ENCODE peak calls at places on chromosomes 2 and 18, in seven cellular contexts. One of them, this sample, is unnamed.

GRCh38 chr2:74205586-74205985 is 7.2 kb downstream of the MTHFD2 start:
- DNase-seq in pulmonary artery endothelial cell: no peak
- DNase-seq in BE2C: no peak
- DNase-seq in GM13976: no peak
- DNase-seq in foreskin keratinocyte: no peak
- DNase-seq in GM12864: no peak
- DNase-seq in progenitor cell of endocrine pancreas: no peak
- DNase-seq in this sample: no peak

GRCh38 chr2:69209482-69209881 is 177.5 kb downstream of the GFPT1 start:
- DNase-seq in foreskin keratinocyte: no peak
- DNase-seq in progenitor cell of endocrine pancreas: no peak
- DNase-seq in pulmonary artery endothelial cell: no peak
- DNase-seq in GM13976: no peak
- DNase-seq in BE2C: no peak
- DNase-seq in GM12864: no peak
- DNase-seq in this sample: no peak

GRCh38 chr18:75063196-75063595 is 145.7 kb downstream of the PTGR3 start:
- DNase-seq in foreskin keratinocyte: no peak
- DNase-seq in GM13976: no peak
- DNase-seq in BE2C: no peak
- DNase-seq in progenitor cell of endocrine pancreas: no peak
- DNase-seq in pulmonary artery endothelial cell: no peak
- DNase-seq in GM12864: no peak
- DNase-seq in this sample: no peak

GRCh38 chr2:202114798-202115197 is 41.7 kb downstream of the KIAA2012 start:
- DNase-seq in GM13976: no peak
- DNase-seq in GM12864: no peak
- DNase-seq in pulmonary artery endothelial cell: no peak
- DNase-seq in progenitor cell of endocrine pancreas: no peak
- DNase-seq in BE2C: no peak
- DNase-seq in foreskin keratinocyte: no peak
- DNase-seq in this sample: no peak

GRCh38 chr18:13566941-13567762 is 159.2 kb downstream of the FAM210A start:
- DNase-seq in BE2C: no peak
- DNase-seq in foreskin keratinocyte: no peak
- DNase-seq in pulmonary artery endothelial cell: no peak
- DNase-seq in GM12864: peak
- DNase-seq in progenitor cell of endocrine pancreas: no peak
- DNase-seq in GM13976: peak
- DNase-seq in this sample: no peak

GRCh38 chr2:189609853-189610252 is 29.3 kb upstream of the SLC40A1 start:
- DNase-seq in pulmonary artery endothelial cell: no peak
- DNase-seq in BE2C: no peak
- DNase-seq in progenitor cell of endocrine pancreas: no peak
- DNase-seq in foreskin keratinocyte: no peak
- DNase-seq in GM13976: no peak
- DNase-seq in GM12864: no peak
- DNase-seq in this sample: no peak

GRCh38 chr2:110812726-110813645 is 80.6 kb downstream of the ACOXL start:
- DNase-seq in progenitor cell of endocrine pancreas: no peak
- DNase-seq in BE2C: no peak
- DNase-seq in pulmonary artery endothelial cell: no peak
- DNase-seq in foreskin keratinocyte: no peak
- DNase-seq in GM12864: no peak
- DNase-seq in GM13976: no peak
- DNase-seq in this sample: no peak

GRCh38 chr18:47917923-47918610 is 12.4 kb downstream of the SMAD2 start:
- DNase-seq in foreskin keratinocyte: no peak
- DNase-seq in progenitor cell of endocrine pancreas: no peak
- DNase-seq in GM12864: peak
- DNase-seq in pulmonary artery endothelial cell: no peak
- DNase-seq in GM13976: peak
- DNase-seq in BE2C: no peak
- DNase-seq in this sample: no peak

GRCh38 chr2:18178736-18179349 is 300.4 kb downstream of the KCNS3 start:
- DNase-seq in foreskin keratinocyte: no peak
- DNase-seq in pulmonary artery endothelial cell: peak
- DNase-seq in progenitor cell of endocrine pancreas: no peak
- DNase-seq in BE2C: peak
- DNase-seq in GM13976: peak
- DNase-seq in GM12864: peak
- DNase-seq in this sample: no peak

GRCh38 chr2:11220445-11220844 is 65.2 kb downstream of the SLC66A3 start:
- DNase-seq in pulmonary artery endothelial cell: no peak
- DNase-seq in GM13976: no peak
- DNase-seq in BE2C: no peak
- DNase-seq in GM12864: no peak
- DNase-seq in foreskin keratinocyte: no peak
- DNase-seq in progenitor cell of endocrine pancreas: no peak
- DNase-seq in this sample: no peak

GRCh38 chr2:64770781-64771334 is 117.1 kb upstream of the SERTAD2 start:
- DNase-seq in pulmonary artery endothelial cell: no peak
- DNase-seq in BE2C: peak
- DNase-seq in foreskin keratinocyte: peak
- DNase-seq in GM12864: no peak
- DNase-seq in GM13976: no peak
- DNase-seq in progenitor cell of endocrine pancreas: no peak
- DNase-seq in this sample: peak

GRCh38 chr2:166972002-166972401 is 83.7 kb downstream of the XIRP2 start:
- DNase-seq in GM13976: no peak
- DNase-seq in GM12864: no peak
- DNase-seq in BE2C: no peak
- DNase-seq in foreskin keratinocyte: no peak
- DNase-seq in progenitor cell of endocrine pancreas: no peak
- DNase-seq in pulmonary artery endothelial cell: no peak
- DNase-seq in this sample: no peak

GRCh38 chr2:173161040-173161439 is 85.4 kb downstream of the MAP3K20 start:
- DNase-seq in foreskin keratinocyte: no peak
- DNase-seq in GM12864: no peak
- DNase-seq in BE2C: no peak
- DNase-seq in pulmonary artery endothelial cell: no peak
- DNase-seq in progenitor cell of endocrine pancreas: no peak
- DNase-seq in GM13976: no peak
- DNase-seq in this sample: no peak

GRCh38 chr18:286515-287310 is 18.9 kb upstream of the THOC1 start:
- DNase-seq in pulmonary artery endothelial cell: no peak
- DNase-seq in GM12864: no peak
- DNase-seq in foreskin keratinocyte: no peak
- DNase-seq in progenitor cell of endocrine pancreas: no peak
- DNase-seq in GM13976: no peak
- DNase-seq in BE2C: no peak
- DNase-seq in this sample: no peak

GRCh38 chr2:71746946-71747501 is 293.7 kb downstream of the DYSF start:
- DNase-seq in foreskin keratinocyte: no peak
- DNase-seq in progenitor cell of endocrine pancreas: no peak
- DNase-seq in BE2C: no peak
- DNase-seq in pulmonary artery endothelial cell: no peak
- DNase-seq in GM13976: no peak
- DNase-seq in GM12864: no peak
- DNase-seq in this sample: no peak

GRCh38 chr2:172252154-172252553 is 149.5 kb upstream of the DLX2 start:
- DNase-seq in BE2C: no peak
- DNase-seq in pulmonary artery endothelial cell: no peak
- DNase-seq in progenitor cell of endocrine pancreas: no peak
- DNase-seq in GM12864: no peak
- DNase-seq in foreskin keratinocyte: no peak
- DNase-seq in GM13976: no peak
- DNase-seq in this sample: no peak

GRCh38 chr2:75870654-75871137 is 160.0 kb upstream of the GCFC2 start:
- DNase-seq in GM12864: no peak
- DNase-seq in pulmonary artery endothelial cell: no peak
- DNase-seq in progenitor cell of endocrine pancreas: no peak
- DNase-seq in BE2C: no peak
- DNase-seq in foreskin keratinocyte: no peak
- DNase-seq in GM13976: peak
- DNase-seq in this sample: no peak

GRCh38 chr2:198168651-198169050 is 364.3 kb downstream of the PLCL1 start:
- DNase-seq in progenitor cell of endocrine pancreas: no peak
- DNase-seq in BE2C: no peak
- DNase-seq in pulmonary artery endothelial cell: no peak
- DNase-seq in GM12864: no peak
- DNase-seq in foreskin keratinocyte: no peak
- DNase-seq in GM13976: no peak
- DNase-seq in this sample: no peak

GRCh38 chr2:85719609-85720240 is 25.6 kb downstream of the GNLY start:
- DNase-seq in progenitor cell of endocrine pancreas: no peak
- DNase-seq in GM12864: no peak
- DNase-seq in BE2C: no peak
- DNase-seq in foreskin keratinocyte: no peak
- DNase-seq in GM13976: no peak
- DNase-seq in pulmonary artery endothelial cell: no peak
- DNase-seq in this sample: no peak

GRCh38 chr2:32947076-32947483 is 327 bp downstream of the LTBP1 start:
- DNase-seq in foreskin keratinocyte: no peak
- DNase-seq in pulmonary artery endothelial cell: no peak
- DNase-seq in progenitor cell of endocrine pancreas: peak
- DNase-seq in GM13976: peak
- DNase-seq in BE2C: peak
- DNase-seq in GM12864: no peak
- DNase-seq in this sample: no peak

GRCh38 chr2:25979006-25979405 is 3.3 kb downstream of the KIF3C start:
- DNase-seq in GM13976: no peak
- DNase-seq in pulmonary artery endothelial cell: no peak
- DNase-seq in foreskin keratinocyte: no peak
- DNase-seq in progenitor cell of endocrine pancreas: no peak
- DNase-seq in BE2C: no peak
- DNase-seq in GM12864: no peak
- DNase-seq in this sample: no peak

GRCh38 chr2:3667151-3667631 is 9.2 kb downstream of the ALLC start:
- DNase-seq in BE2C: peak
- DNase-seq in progenitor cell of endocrine pancreas: no peak
- DNase-seq in pulmonary artery endothelial cell: no peak
- DNase-seq in GM12864: no peak
- DNase-seq in foreskin keratinocyte: no peak
- DNase-seq in GM13976: no peak
- DNase-seq in this sample: no peak

GRCh38 chr2:171712051-171712450 is 24.8 kb downstream of the DYNC1I2 start:
- DNase-seq in GM13976: no peak
- DNase-seq in foreskin keratinocyte: peak
- DNase-seq in progenitor cell of endocrine pancreas: no peak
- DNase-seq in pulmonary artery endothelial cell: peak
- DNase-seq in GM12864: no peak
- DNase-seq in BE2C: no peak
- DNase-seq in this sample: no peak

GRCh38 chr2:71129891-71130324 is at the start of gene MCEE:
- DNase-seq in GM13976: peak
- DNase-seq in BE2C: peak
- DNase-seq in GM12864: peak
- DNase-seq in pulmonary artery endothelial cell: peak
- DNase-seq in progenitor cell of endocrine pancreas: peak
- DNase-seq in foreskin keratinocyte: peak
- DNase-seq in this sample: peak

GRCh38 chr2:160222546-160223281 is 22.6 kb upstream of the ITGB6 start:
- DNase-seq in progenitor cell of endocrine pancreas: no peak
- DNase-seq in GM12864: no peak
- DNase-seq in foreskin keratinocyte: no peak
- DNase-seq in pulmonary artery endothelial cell: no peak
- DNase-seq in BE2C: no peak
- DNase-seq in GM13976: no peak
- DNase-seq in this sample: no peak

GRCh38 chr2:108927936-108928659 is 60.9 kb downstream of the EDAR start:
- DNase-seq in progenitor cell of endocrine pancreas: no peak
- DNase-seq in foreskin keratinocyte: no peak
- DNase-seq in BE2C: peak
- DNase-seq in GM13976: peak
- DNase-seq in pulmonary artery endothelial cell: peak
- DNase-seq in GM12864: no peak
- DNase-seq in this sample: no peak

GRCh38 chr18:8895987-8896619 is 190.7 kb downstream of the MTCL1 start:
- DNase-seq in foreskin keratinocyte: peak
- DNase-seq in GM13976: no peak
- DNase-seq in pulmonary artery endothelial cell: no peak
- DNase-seq in BE2C: no peak
- DNase-seq in progenitor cell of endocrine pancreas: no peak
- DNase-seq in GM12864: no peak
- DNase-seq in this sample: no peak

GRCh38 chr2:43174368-43175186 is 51.8 kb downstream of the ZFP36L2 start:
- DNase-seq in pulmonary artery endothelial cell: peak
- DNase-seq in GM12864: peak
- DNase-seq in progenitor cell of endocrine pancreas: no peak
- DNase-seq in BE2C: no peak
- DNase-seq in GM13976: peak
- DNase-seq in foreskin keratinocyte: no peak
- DNase-seq in this sample: peak